ENCODE peak calls at places on chromosomes 1 and 21, in ten cellular contexts. Y is ELF-1; W is neural progenitor cell; X is occipital lobe; L is activated CD4-positive, alpha-beta T cell treated with anti-CD3 and anti-CD28 coated beads, Interleukin-2, amount 50 U/mL, for 4 hours; J is astrocyte of the spinal cord; T is ACHN; H is GF-D8; Z is right cardiac atrium; C is stimulated activated naive B cell treated with anti-CD40 and anti-IgM and Interleukin-4, amounts not matched to agents 10 μg/mL and 1 μg/mL and 100 μg/mL, for 72 hours. O is an unnamed sample.

GRCh38 chr1:41672641-41673313 is 188.3 kb upstream of the EDN2 start:
- DNase-seq in Y (no peak), W (no peak), X (no peak), L (no peak), J (peak), T (no peak), H (no peak), Z (no peak), C (no peak), O (no peak)

GRCh38 chr1:224804220-224804619 is 125.3 kb upstream of the DNAH14 start:
- DNase-seq in Y (no peak), W (no peak), X (no peak), L (no peak), J (no peak), T (no peak), H (no peak), Z (no peak), C (no peak), O (no peak)

GRCh38 chr1:1005774-1006304 is 5.9 kb upstream of the HES4 start:
- DNase-seq in Y (no peak), W (no peak), X (no peak), L (no peak), J (no peak), T (no peak), H (no peak), Z (no peak), C (no peak), O (no peak)

GRCh38 chr1:1080122-1080753 is 6.1 kb upstream of the RNF223 start:
- DNase-seq in Y (peak), W (peak), X (no peak), L (no peak), J (no peak), T (peak), H (no peak), Z (peak), C (no peak), O (peak)

GRCh38 chr1:220001095-220001501 is 45.2 kb downstream of the EPRS1 start:
- DNase-seq in Y (no peak), W (no peak), X (no peak), L (no peak), J (peak), T (no peak), H (no peak), Z (no peak), C (no peak), O (no peak)

GRCh38 chr21:28554660-28555475 is 437.8 kb downstream of the LTN1 start:
- DNase-seq in Y (peak), W (peak), X (no peak), L (no peak), J (peak), T (no peak), H (no peak), Z (no peak), C (no peak), O (no peak)

GRCh38 chr1:47578862-47579419 is 141.1 kb downstream of the FOXD2 start:
- DNase-seq in Y (no peak), W (no peak), X (no peak), L (no peak), J (no peak), T (no peak), H (no peak), Z (no peak), C (no peak), O (no peak)

GRCh38 chr1:208003241-208003640 is 92.3 kb upstream of the CD34 start:
- DNase-seq in Y (no peak), W (no peak), X (no peak), L (no peak), J (no peak), T (no peak), H (no peak), Z (no peak), C (no peak), O (no peak)

GRCh38 chr1:20511518-20512428 is 3.8 kb upstream of the MUL1 start:
- DNase-seq in Y (no peak), W (no peak), X (no peak), L (no peak), J (no peak), T (no peak), H (no peak), Z (no peak), C (no peak), O (no peak)

GRCh38 chr1:61253912-61254628 is 171.7 kb downstream of the NFIA start:
- DNase-seq in Y (no peak), W (no peak), X (no peak), L (no peak), J (no peak), T (no peak), H (no peak), Z (no peak), C (no peak), O (no peak)

GRCh38 chr1:156859523-156860112 is 701 bp upstream of the INSRR start:
- DNase-seq in Y (peak), W (peak), X (no peak), L (no peak), J (peak), T (no peak), H (no peak), Z (peak), C (no peak), O (peak)

GRCh38 chr1:15959847-15960446 is 16.0 kb downstream of the ZBTB17 start:
- DNase-seq in Y (no peak), W (no peak), X (no peak), L (peak), J (no peak), T (no peak), H (no peak), Z (no peak), C (no peak), O (no peak)

O was measured in iPS-NIHi11.